ENCODE peak calls at places on chromosomes 3 and 15, in ten cellular contexts. One of them, this sample, is unnamed.

GRCh38 chr3:139541898-139542288 is 2.4 kb upstream of the RBP1 start:
- DNase-seq in heart left ventricle: no peak
- DNase-seq in astrocyte of the spinal cord: no peak
- DNase-seq in neural crest cell: no peak
- DNase-seq in thoracic aorta: no peak
- DNase-seq in HCT116: no peak
- DNase-seq in HFF-Myc: no peak
- DNase-seq in mammary epithelial cell: no peak
- DNase-seq in A549: no peak
- DNase-seq in left lung: no peak
- DNase-seq in this sample: no peak

GRCh38 chr15:74783072-74783807 is 1.4 kb downstream of the CSK start:
- DNase-seq in heart left ventricle: peak
- DNase-seq in astrocyte of the spinal cord: no peak
- DNase-seq in neural crest cell: no peak
- DNase-seq in thoracic aorta: no peak
- DNase-seq in HCT116: no peak
- DNase-seq in HFF-Myc: no peak
- DNase-seq in mammary epithelial cell: no peak
- DNase-seq in A549: no peak
- DNase-seq in left lung: no peak
- DNase-seq in this sample: peak

GRCh38 chr3:124854027-124854426 is 33.1 kb downstream of the ITGB5 start:
- DNase-seq in heart left ventricle: no peak
- DNase-seq in astrocyte of the spinal cord: peak
- DNase-seq in neural crest cell: no peak
- DNase-seq in thoracic aorta: no peak
- DNase-seq in HCT116: no peak
- DNase-seq in HFF-Myc: peak
- DNase-seq in mammary epithelial cell: no peak
- DNase-seq in A549: no peak
- DNase-seq in left lung: no peak
- DNase-seq in this sample: no peak

GRCh38 chr15:35753486-35753885 is 207.5 kb upstream of the DPH6 start:
- DNase-seq in heart left ventricle: no peak
- DNase-seq in astrocyte of the spinal cord: peak
- DNase-seq in neural crest cell: no peak
- DNase-seq in thoracic aorta: no peak
- DNase-seq in HCT116: no peak
- DNase-seq in HFF-Myc: peak
- DNase-seq in mammary epithelial cell: peak
- DNase-seq in A549: no peak
- DNase-seq in left lung: no peak
- DNase-seq in this sample: no peak

GRCh38 chr15:62296756-62297507 is 131.8 kb upstream of the C2CD4B start:
- DNase-seq in heart left ventricle: no peak
- DNase-seq in astrocyte of the spinal cord: no peak
- DNase-seq in neural crest cell: no peak
- DNase-seq in thoracic aorta: no peak
- DNase-seq in HCT116: no peak
- DNase-seq in HFF-Myc: no peak
- DNase-seq in mammary epithelial cell: no peak
- DNase-seq in A549: no peak
- DNase-seq in left lung: no peak
- DNase-seq in this sample: no peak

GRCh38 chr3:185397676-185398075 is 34.7 kb downstream of the MAP3K13 start:
- DNase-seq in heart left ventricle: peak
- DNase-seq in astrocyte of the spinal cord: no peak
- DNase-seq in neural crest cell: no peak
- DNase-seq in thoracic aorta: no peak
- DNase-seq in HCT116: no peak
- DNase-seq in HFF-Myc: no peak
- DNase-seq in mammary epithelial cell: no peak
- DNase-seq in A549: no peak
- DNase-seq in left lung: no peak
- DNase-seq in this sample: no peak

GRCh38 chr15:80694624-80695098 is 449 bp upstream of the ABHD17C start:
- DNase-seq in heart left ventricle: peak
- DNase-seq in astrocyte of the spinal cord: no peak
- DNase-seq in neural crest cell: peak
- DNase-seq in thoracic aorta: no peak
- DNase-seq in HCT116: no peak
- DNase-seq in HFF-Myc: no peak
- DNase-seq in mammary epithelial cell: peak
- DNase-seq in A549: peak
- DNase-seq in left lung: peak
- DNase-seq in this sample: peak

GRCh38 chr3:184765047-184765729 is 46.8 kb upstream of the VPS8 start:
- DNase-seq in heart left ventricle: no peak
- DNase-seq in astrocyte of the spinal cord: no peak
- DNase-seq in neural crest cell: no peak
- DNase-seq in thoracic aorta: no peak
- DNase-seq in HCT116: no peak
- DNase-seq in HFF-Myc: no peak
- DNase-seq in mammary epithelial cell: peak
- DNase-seq in A549: no peak
- DNase-seq in left lung: no peak
- DNase-seq in this sample: no peak

GRCh38 chr15:41936155-41936554 is 36.2 kb downstream of the EHD4 start:
- DNase-seq in heart left ventricle: no peak
- DNase-seq in astrocyte of the spinal cord: no peak
- DNase-seq in neural crest cell: no peak
- DNase-seq in thoracic aorta: no peak
- DNase-seq in HCT116: no peak
- DNase-seq in HFF-Myc: no peak
- DNase-seq in mammary epithelial cell: no peak
- DNase-seq in A549: no peak
- DNase-seq in left lung: no peak
- DNase-seq in this sample: no peak

GRCh38 chr3:6779140-6779539 is 81.8 kb upstream of the GRM7 start:
- DNase-seq in heart left ventricle: no peak
- DNase-seq in astrocyte of the spinal cord: no peak
- DNase-seq in neural crest cell: no peak
- DNase-seq in thoracic aorta: no peak
- DNase-seq in HCT116: peak
- DNase-seq in HFF-Myc: no peak
- DNase-seq in mammary epithelial cell: no peak
- DNase-seq in A549: no peak
- DNase-seq in left lung: peak
- DNase-seq in this sample: peak

GRCh38 chr3:152254031-152254430 is 14.7 kb upstream of the MBNL1 start:
- DNase-seq in heart left ventricle: no peak
- DNase-seq in astrocyte of the spinal cord: no peak
- DNase-seq in neural crest cell: no peak
- DNase-seq in thoracic aorta: no peak
- DNase-seq in HCT116: no peak
- DNase-seq in HFF-Myc: no peak
- DNase-seq in mammary epithelial cell: no peak
- DNase-seq in A549: no peak
- DNase-seq in left lung: no peak
- DNase-seq in this sample: no peak

DNA sequence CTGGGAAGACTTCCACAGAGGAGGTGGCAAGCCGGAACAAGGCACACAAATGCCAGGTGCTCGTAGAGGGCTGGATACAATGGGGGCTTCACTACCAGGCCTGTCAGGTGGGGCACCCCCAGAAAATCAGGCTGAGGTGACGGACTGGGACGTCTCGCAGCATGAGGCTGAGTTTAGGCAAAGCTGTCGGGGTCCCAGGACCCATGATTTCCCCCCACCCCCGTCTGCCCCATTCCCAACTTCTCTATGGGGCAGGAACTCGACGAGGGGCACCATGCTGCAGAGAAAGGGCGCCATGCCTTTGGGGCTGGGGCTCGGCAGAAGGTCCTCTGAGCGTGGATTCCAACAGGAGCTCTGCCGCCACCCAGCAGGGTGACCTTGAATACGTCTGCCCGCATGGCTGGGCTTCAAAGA is 65.7 kb upstream of the HES1 start:
- DNase-seq in heart left ventricle: no peak
- DNase-seq in astrocyte of the spinal cord: no peak
- DNase-seq in neural crest cell: peak
- DNase-seq in thoracic aorta: no peak
- DNase-seq in HCT116: no peak
- DNase-seq in HFF-Myc: no peak
- DNase-seq in mammary epithelial cell: no peak
- DNase-seq in A549: no peak
- DNase-seq in left lung: no peak
- DNase-seq in this sample: no peak
- TF ChIP-seq CTCF in heart left ventricle: no peak
- TF ChIP-seq CTCF in astrocyte of the spinal cord: no peak
- TF ChIP-seq CTCF in neural crest cell: no peak
- TF ChIP-seq CTCF in thoracic aorta: no peak
- TF ChIP-seq CTCF in HCT116: no peak
- TF ChIP-seq CTCF in HFF-Myc: no peak
- TF ChIP-seq CTCF in mammary epithelial cell: no peak
- TF ChIP-seq CTCF in A549: no peak
- TF ChIP-seq CTCF in left lung: no peak
- TF ChIP-seq CTCF in this sample: no peak

GRCh38 chr3:111412656-111413055 is 129.3 kb upstream of the CD96 start:
- DNase-seq in heart left ventricle: no peak
- DNase-seq in astrocyte of the spinal cord: no peak
- DNase-seq in neural crest cell: no peak
- DNase-seq in thoracic aorta: no peak
- DNase-seq in HCT116: no peak
- DNase-seq in HFF-Myc: no peak
- DNase-seq in mammary epithelial cell: no peak
- DNase-seq in A549: no peak
- DNase-seq in left lung: no peak
- DNase-seq in this sample: no peak
- TF ChIP-seq CTCF in heart left ventricle: no peak
- TF ChIP-seq CTCF in astrocyte of the spinal cord: no peak
- TF ChIP-seq CTCF in neural crest cell: no peak
- TF ChIP-seq CTCF in thoracic aorta: no peak
- TF ChIP-seq CTCF in HCT116: no peak
- TF ChIP-seq CTCF in HFF-Myc: no peak
- TF ChIP-seq CTCF in mammary epithelial cell: no peak
- TF ChIP-seq CTCF in A549: no peak
- TF ChIP-seq CTCF in left lung: no peak
- TF ChIP-seq CTCF in this sample: no peak

GRCh38 chr3:177862962-177863491 is 665.7 kb upstream of the TBL1XR1 start:
- DNase-seq in heart left ventricle: no peak
- DNase-seq in astrocyte of the spinal cord: no peak
- DNase-seq in neural crest cell: no peak
- DNase-seq in thoracic aorta: no peak
- DNase-seq in HCT116: no peak
- DNase-seq in HFF-Myc: no peak
- DNase-seq in mammary epithelial cell: no peak
- DNase-seq in A549: no peak
- DNase-seq in left lung: no peak
- DNase-seq in this sample: no peak
- TF ChIP-seq CTCF in heart left ventricle: no peak
- TF ChIP-seq CTCF in astrocyte of the spinal cord: no peak
- TF ChIP-seq CTCF in neural crest cell: no peak
- TF ChIP-seq CTCF in thoracic aorta: no peak
- TF ChIP-seq CTCF in HCT116: no peak
- TF ChIP-seq CTCF in HFF-Myc: no peak
- TF ChIP-seq CTCF in mammary epithelial cell: no peak
- TF ChIP-seq CTCF in A549: no peak
- TF ChIP-seq CTCF in left lung: no peak
- TF ChIP-seq CTCF in this sample: no peak

GRCh38 chr3:53426918-53427317 is 67.5 kb upstream of the CACNA1D start:
- DNase-seq in heart left ventricle: no peak
- DNase-seq in astrocyte of the spinal cord: no peak
- DNase-seq in neural crest cell: no peak
- DNase-seq in thoracic aorta: no peak
- DNase-seq in HCT116: no peak
- DNase-seq in HFF-Myc: no peak
- DNase-seq in mammary epithelial cell: no peak
- DNase-seq in A549: no peak
- DNase-seq in left lung: no peak
- DNase-seq in this sample: no peak

GRCh38 chr3:53422954-53423708 is 71.3 kb upstream of the CACNA1D start:
- DNase-seq in heart left ventricle: no peak
- DNase-seq in astrocyte of the spinal cord: no peak
- DNase-seq in neural crest cell: no peak
- DNase-seq in thoracic aorta: no peak
- DNase-seq in HCT116: no peak
- DNase-seq in HFF-Myc: no peak
- DNase-seq in mammary epithelial cell: no peak
- DNase-seq in A549: no peak
- DNase-seq in left lung: no peak
- DNase-seq in this sample: no peak

GRCh38 chr3:53420831-53421230 is 73.5 kb upstream of the DCP1A start:
- DNase-seq in heart left ventricle: no peak
- DNase-seq in astrocyte of the spinal cord: no peak
- DNase-seq in neural crest cell: no peak
- DNase-seq in thoracic aorta: no peak
- DNase-seq in HCT116: no peak
- DNase-seq in HFF-Myc: no peak
- DNase-seq in mammary epithelial cell: no peak
- DNase-seq in A549: no peak
- DNase-seq in left lung: no peak
- DNase-seq in this sample: no peak

GRCh38 chr3:53425936-53426335 is 68.5 kb upstream of the CACNA1D start:
- DNase-seq in heart left ventricle: no peak
- DNase-seq in astrocyte of the spinal cord: no peak
- DNase-seq in neural crest cell: no peak
- DNase-seq in thoracic aorta: no peak
- DNase-seq in HCT116: no peak
- DNase-seq in HFF-Myc: no peak
- DNase-seq in mammary epithelial cell: no peak
- DNase-seq in A549: no peak
- DNase-seq in left lung: no peak
- DNase-seq in this sample: no peak
- TF ChIP-seq CTCF in heart left ventricle: no peak
- TF ChIP-seq CTCF in astrocyte of the spinal cord: no peak
- TF ChIP-seq CTCF in neural crest cell: no peak
- TF ChIP-seq CTCF in thoracic aorta: no peak
- TF ChIP-seq CTCF in HCT116: no peak
- TF ChIP-seq CTCF in HFF-Myc: no peak
- TF ChIP-seq CTCF in mammary epithelial cell: no peak
- TF ChIP-seq CTCF in A549: no peak
- TF ChIP-seq CTCF in left lung: no peak
- TF ChIP-seq CTCF in this sample: no peak

This sample was measured in activated CD8-positive, alpha-beta T cell treated with anti-CD3 and anti-CD28 coated beads for 36 hours.